ENCODE peak calls at places on chromosome 1, in eight cellular contexts. G, S, B, W, L, U, C and O are unnamed samples.

GRCh38 chr1:26021647-26022403 is at the start of gene EXTL1:
- DNase-seq in G (peak; percentile 63), S (no peak), B (no peak), W (no peak), L (peak; percentile 61), U (no peak), C (peak; percentile 36), O (no peak)

GRCh38 chr1:107405241-107405640 is 264.4 kb downstream of the NTNG1 start:
- DNase-seq in G (peak; percentile 7), S (no peak), B (no peak), W (no peak), L (peak; percentile 83), U (no peak), C (peak; percentile 75), O (no peak)

GRCh38 chr1:12539705-12540579 is 78.1 kb downstream of the DHRS3 start:
- DNase-seq in G (peak; percentile 93), S (peak; percentile 61), B (no peak), W (no peak), L (peak; percentile 94), U (peak; percentile 63), C (peak; percentile 98), O (peak; percentile 96)

GRCh38 chr1:57424231-57425027 is 569 bp upstream of the DAB1 start:
- DNase-seq in G (peak; percentile 41), S (no peak), B (no peak), W (no peak), L (peak; percentile 51), U (peak; percentile 79), C (peak; percentile 44), O (no peak)

GRCh38 chr1:204295666-204296065 is 64.1 kb downstream of the PLEKHA6 start:
- DNase-seq in G (no peak), S (no peak), B (no peak), W (no peak), L (peak; percentile 45), U (no peak), C (peak; percentile 51), O (no peak)

GRCh38 chr1:178075323-178075722 is 18.6 kb upstream of the RASAL2 start:
- DNase-seq in G (no peak), S (no peak), B (no peak), W (no peak), L (no peak), U (no peak), C (no peak), O (no peak)

GRCh38 chr1:14996133-14997050 is 157.2 kb upstream of the TMEM51 start:
- DNase-seq in G (peak; percentile 84), S (no peak), B (no peak), W (no peak), L (peak; percentile 86), U (no peak), C (peak; percentile 70), O (no peak)

GRCh38 chr1:56925193-56925592 is 40.6 kb downstream of the C8B start:
- DNase-seq in G (peak; percentile 4), S (no peak), B (no peak), W (no peak), L (no peak), U (no peak), C (no peak), O (no peak)

GRCh38 chr1:34057347-34057746 is 107.7 kb downstream of the CSMD2 start:
- DNase-seq in G (no peak), S (no peak), B (no peak), W (no peak), L (no peak), U (no peak), C (no peak), O (no peak)

GRCh38 chr1:50620680-50621329 is 197.6 kb upstream of the DMRTA2 start:
- DNase-seq in G (peak; percentile 40), S (peak; percentile 85), B (no peak), W (no peak), L (peak; percentile 45), U (no peak), C (peak; percentile 37), O (no peak)

GRCh38 chr1:101284021-101284420 is 47.2 kb downstream of the S1PR1 start:
- DNase-seq in G (no peak), S (no peak), B (peak; percentile 53), W (peak; percentile 12), L (no peak), U (no peak), C (no peak), O (peak; percentile 26)

GRCh38 chr1:53092659-53093450 is 30.8 kb downstream of the PODN start:
- DNase-seq in G (no peak), S (no peak), B (no peak), W (no peak), L (no peak), U (no peak), C (no peak), O (no peak)

GRCh38 chr1:19661721-19662228 is 2.9 kb upstream of the HTR6 start:
- DNase-seq in G (peak; percentile 52), S (no peak), B (peak; percentile 66), W (peak; percentile 30), L (peak; percentile 69), U (no peak), C (peak; percentile 68), O (no peak)

DNA sequence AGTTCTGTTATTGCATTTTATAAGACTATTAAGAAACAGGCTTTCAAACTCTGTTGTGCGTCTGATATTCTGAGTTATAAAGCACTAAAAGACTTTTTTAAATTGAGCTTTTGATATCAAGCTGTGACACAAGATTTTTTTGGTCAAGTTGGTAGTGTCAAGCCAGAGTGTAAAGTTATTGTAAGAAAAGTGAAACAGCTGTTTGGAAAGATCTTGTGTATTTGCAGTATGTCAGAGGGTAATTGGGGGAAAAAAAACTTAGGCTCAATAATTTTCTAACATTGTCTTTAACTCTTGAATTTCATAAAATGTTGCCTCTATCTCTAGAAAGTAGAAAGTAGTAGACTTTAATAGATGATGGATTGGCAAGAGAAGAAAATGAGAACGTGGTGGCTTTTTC is 3.8 kb downstream of the CACYBP start:
- DNase-seq in G (no peak), S (no peak), B (no peak), W (no peak), L (peak; percentile 20), U (no peak), C (no peak), O (no peak)
- H3K36me3 ChIP-seq in G (peaks cover 3% of the 10 kb centered on the region), S (peaks cover 5% of the 10 kb centered on the region), B (peaks cover 22% of the 10 kb centered on the region), W (peaks cover 22% of the 10 kb centered on the region), L (peaks cover 24% of the 10 kb centered on the region), U (peaks cover 16% of the 10 kb centered on the region), C (no peaks in the 10 kb centered on the region), O (peaks cover 19% of the 10 kb centered on the region)

GRCh38 chr1:54245501-54245900 is 45.5 kb downstream of the MRPL37 start:
- DNase-seq in G (no peak), S (no peak), B (no peak), W (no peak), L (peak; percentile 34), U (no peak), C (no peak), O (no peak)

GRCh38 chr1:54248966-54249365 is 49.0 kb downstream of the MRPL37 start:
- DNase-seq in G (no peak), S (no peak), B (no peak), W (no peak), L (peak; percentile 66), U (no peak), C (peak; percentile 29), O (no peak)

GRCh38 chr1:54244655-54245054 is 44.7 kb downstream of the MRPL37 start:
- DNase-seq in G (no peak), S (no peak), B (no peak), W (no peak), L (no peak), U (no peak), C (no peak), O (no peak)

GRCh38 chr1:54247858-54248257 is 47.9 kb downstream of the MRPL37 start:
- DNase-seq in G (no peak), S (no peak), B (no peak), W (no peak), L (no peak), U (no peak), C (no peak), O (no peak)

GRCh38 chr1:54246097-54246721 is 46.2 kb downstream of the MRPL37 start:
- DNase-seq in G (no peak), S (no peak), B (no peak), W (no peak), L (no peak), U (no peak), C (no peak), O (no peak)
- H3K36me3 ChIP-seq in G (peaks cover 71% of the 10 kb centered on the region), S (peaks cover 24% of the 10 kb centered on the region), B (peaks cover 27% of the 10 kb centered on the region), W (no peaks in the 10 kb centered on the region), L (no peaks in the 10 kb centered on the region), U (peaks cover 4% of the 10 kb centered on the region), C (peaks cover 3% of the 10 kb centered on the region), O (peaks cover 18% of the 10 kb centered on the region)

GRCh38 chr1:184660462-184661191 is 94.0 kb downstream of the EDEM3 start:
- DNase-seq in G (no peak), S (no peak), B (no peak), W (no peak), L (no peak), U (no peak), C (no peak), O (no peak)

GRCh38 chr1:184665329-184665728 is 89.3 kb downstream of the EDEM3 start:
- DNase-seq in G (no peak), S (no peak), B (no peak), W (no peak), L (no peak), U (no peak), C (no peak), O (no peak)

GRCh38 chr1:184664661-184665060 is 90.0 kb downstream of the EDEM3 start:
- DNase-seq in G (no peak), S (no peak), B (no peak), W (no peak), L (no peak), U (no peak), C (no peak), O (no peak)

GRCh38 chr1:184664042-184664659 is 90.5 kb downstream of the EDEM3 start:
- DNase-seq in G (peak; percentile 57), S (peak; percentile 66), B (peak; percentile 10), W (peak; percentile 20), L (peak; percentile 84), U (peak; percentile 90), C (peak; percentile 78), O (peak; percentile 85)

DNA sequence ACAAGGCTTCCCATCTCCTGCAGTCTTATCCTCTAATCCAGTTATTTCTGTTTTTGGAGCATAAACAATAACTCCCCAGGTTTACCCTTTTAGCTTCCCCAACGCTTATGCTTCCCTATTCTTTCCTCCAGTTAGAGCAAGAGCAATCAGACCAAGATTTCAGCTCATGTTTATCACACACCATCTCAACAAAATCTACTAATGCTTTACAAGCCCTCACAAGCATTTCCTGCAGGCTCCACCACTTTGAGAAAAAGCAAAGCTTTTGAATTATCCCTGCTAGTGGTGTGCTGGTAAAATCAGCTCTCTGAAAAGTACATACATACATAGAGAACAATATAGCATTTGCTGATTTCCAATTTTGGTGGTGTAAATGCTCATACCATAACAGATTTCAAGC is 92.9 kb downstream of the EDEM3 start:
- DNase-seq in G (no peak), S (no peak), B (no peak), W (no peak), L (no peak), U (no peak), C (no peak), O (no peak)
- H3K36me3 ChIP-seq in G (no peaks in the 10 kb centered on the region), S (no peaks in the 10 kb centered on the region), B (no peaks in the 10 kb centered on the region), W (no peaks in the 10 kb centered on the region), L (no peaks in the 10 kb centered on the region), U (no peaks in the 10 kb centered on the region), C (no peaks in the 10 kb centered on the region), O (no peaks in the 10 kb centered on the region)

DNA sequence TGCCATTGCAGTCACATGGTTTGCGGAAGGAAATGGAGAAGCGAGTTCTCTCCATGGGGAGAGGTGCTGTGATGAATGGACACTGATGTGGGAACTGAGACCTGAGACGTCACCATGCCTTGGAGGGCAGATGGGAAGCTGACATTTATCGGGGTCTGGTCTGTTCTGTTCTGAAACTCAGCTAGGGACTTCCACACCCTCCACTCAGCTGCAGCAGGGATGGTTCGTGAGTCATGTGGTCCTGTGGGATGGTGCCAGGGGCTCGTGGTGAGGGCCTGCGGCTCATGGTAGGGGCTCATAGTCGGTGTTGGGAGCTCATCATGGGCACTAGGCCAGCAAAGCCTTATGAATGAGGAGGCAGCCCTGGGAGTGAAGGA is 6.1 kb downstream of the GPR137B start:
- DNase-seq in G (peak; percentile 43), S (no peak), B (no peak), W (no peak), L (no peak), U (no peak), C (peak; percentile 21), O (no peak)
- H3K36me3 ChIP-seq in G (peaks cover 2% of the 10 kb centered on the region), S (peaks cover 4% of the 10 kb centered on the region), B (no peaks in the 10 kb centered on the region), W (no peaks in the 10 kb centered on the region), L (no peaks in the 10 kb centered on the region), U (no peaks in the 10 kb centered on the region), C (no peaks in the 10 kb centered on the region), O (no peaks in the 10 kb centered on the region)